ENCODE peak calls at places on chromosomes 3 and 15, in ten cellular contexts. P, E, D, Q, A, S, T, M, V and U are unnamed samples.

GRCh38 chr3:36904641-36905040 is 40.2 kb downstream of the TRANK1 start:
- DNase-seq in P (no peak), E (peak), D (peak), Q (peak), A (no peak), S (no peak), T (no peak), M (peak), V (no peak), U (no peak)

GRCh38 chr3:133393204-133393603 is 6.7 kb upstream of the BFSP2 start:
- DNase-seq in P (no peak), E (peak), D (no peak), Q (no peak), A (no peak), S (no peak), T (no peak), M (no peak), V (no peak), U (no peak)

GRCh38 chr3:100968908-100969556 is 24.2 kb downstream of the ABI3BP start:
- DNase-seq in P (no peak), E (peak), D (peak), Q (no peak), A (no peak), S (no peak), T (no peak), M (no peak), V (no peak), U (no peak)

GRCh38 chr3:29764603-29765254 is 483.9 kb downstream of the RBMS3 start:
- DNase-seq in P (peak), E (peak), D (peak), Q (peak), A (peak), S (no peak), T (no peak), M (no peak), V (no peak), U (no peak)

GRCh38 chr15:69513986-69514385 is 61.4 kb downstream of the RPLP1 start:
- DNase-seq in P (no peak), E (no peak), D (no peak), Q (no peak), A (no peak), S (no peak), T (no peak), M (peak), V (no peak), U (no peak)

GRCh38 chr3:120424506-120424905 is 26.3 kb downstream of the FSTL1 start:
- DNase-seq in P (no peak), E (no peak), D (no peak), Q (no peak), A (no peak), S (no peak), T (no peak), M (no peak), V (no peak), U (no peak)

GRCh38 chr3:21435871-21436270 is 315.1 kb downstream of the ZNF385D start:
- DNase-seq in P (no peak), E (peak), D (peak), Q (peak), A (peak), S (no peak), T (no peak), M (no peak), V (no peak), U (no peak)

GRCh38 chr3:131714585-131715220 is 211.9 kb upstream of the MRPL3 start:
- DNase-seq in P (no peak), E (no peak), D (no peak), Q (no peak), A (no peak), S (no peak), T (no peak), M (no peak), V (peak), U (peak)

GRCh38 chr3:98985406-98985805 is 83.9 kb upstream of the DCBLD2 start:
- DNase-seq in P (no peak), E (peak), D (peak), Q (peak), A (no peak), S (no peak), T (no peak), M (no peak), V (no peak), U (no peak)

GRCh38 chr3:111299070-111299672 is 227.6 kb downstream of the NECTIN3 start:
- DNase-seq in P (no peak), E (peak), D (no peak), Q (no peak), A (no peak), S (no peak), T (no peak), M (no peak), V (no peak), U (no peak)

GRCh38 chr3:58082047-58082446 is 73.8 kb downstream of the FLNB start:
- DNase-seq in P (no peak), E (no peak), D (peak), Q (no peak), A (peak), S (no peak), T (peak), M (peak), V (no peak), U (no peak)

GRCh38 chr3:24943961-24944360 is 449.3 kb upstream of the THRB start:
- DNase-seq in P (no peak), E (no peak), D (no peak), Q (no peak), A (no peak), S (no peak), T (no peak), M (no peak), V (no peak), U (no peak)

GRCh38 chr3:50179710-50180109 is 11.7 kb upstream of the GNAT1 start:
- DNase-seq in P (no peak), E (no peak), D (no peak), Q (no peak), A (no peak), S (no peak), T (no peak), M (no peak), V (no peak), U (no peak)

GRCh38 chr3:60461199-60461598 is 790.1 kb downstream of the FHIT start:
- DNase-seq in P (no peak), E (no peak), D (no peak), Q (no peak), A (no peak), S (no peak), T (no peak), M (no peak), V (no peak), U (no peak)

GRCh38 chr15:84722628-84723027 is 6.7 kb upstream of the SEC11A start:
- DNase-seq in P (no peak), E (peak), D (no peak), Q (no peak), A (no peak), S (no peak), T (no peak), M (peak), V (no peak), U (no peak)

GRCh38 chr3:3737511-3737910 is 61.7 kb upstream of the LRRN1 start:
- DNase-seq in P (no peak), E (no peak), D (no peak), Q (no peak), A (no peak), S (no peak), T (no peak), M (no peak), V (no peak), U (no peak)

GRCh38 chr3:162262145-162262544 is 765.5 kb downstream of the OTOL1 start:
- DNase-seq in P (no peak), E (no peak), D (no peak), Q (peak), A (no peak), S (no peak), T (no peak), M (no peak), V (no peak), U (no peak)

GRCh38 chr3:124650798-124651197 is 79.5 kb upstream of the UMPS start:
- DNase-seq in P (no peak), E (no peak), D (no peak), Q (no peak), A (no peak), S (no peak), T (no peak), M (no peak), V (peak), U (peak)

GRCh38 chr3:149572796-149573414 is 84.9 kb downstream of the WWTR1 start:
- DNase-seq in P (no peak), E (peak), D (peak), Q (peak), A (no peak), S (no peak), T (no peak), M (no peak), V (no peak), U (no peak)

GRCh38 chr3:182364323-182364722 is 429.0 kb upstream of the ATP11B start:
- DNase-seq in P (no peak), E (peak), D (no peak), Q (peak), A (no peak), S (no peak), T (no peak), M (no peak), V (no peak), U (no peak)
- TF ChIP-seq CTCF in P (no peak), E (peak), D (no peak), Q (peak), A (no peak), S (no peak), T (no peak), M (no peak), V (no peak), U (no peak)

GRCh38 chr3:18724456-18724855 is 299.3 kb upstream of the SATB1 start:
- DNase-seq in P (no peak), E (no peak), D (no peak), Q (no peak), A (no peak), S (no peak), T (no peak), M (no peak), V (no peak), U (no peak)

GRCh38 chr3:18717588-18717987 is 292.4 kb upstream of the SATB1 start:
- DNase-seq in P (no peak), E (no peak), D (no peak), Q (no peak), A (no peak), S (no peak), T (no peak), M (no peak), V (no peak), U (peak)

GRCh38 chr3:18723426-18723825 is 298.3 kb upstream of the SATB1 start:
- DNase-seq in P (no peak), E (no peak), D (no peak), Q (no peak), A (no peak), S (no peak), T (no peak), M (no peak), V (no peak), U (no peak)

GRCh38 chr3:18716821-18717220 is 291.7 kb upstream of the SATB1 start:
- DNase-seq in P (no peak), E (peak), D (peak), Q (peak), A (no peak), S (no peak), T (no peak), M (no peak), V (no peak), U (no peak)

GRCh38 chr3:18720543-18720942 is 295.4 kb upstream of the SATB1 start:
- DNase-seq in P (no peak), E (no peak), D (no peak), Q (no peak), A (no peak), S (no peak), T (no peak), M (no peak), V (no peak), U (no peak)
- TF ChIP-seq CTCF in P (no peak), E (no peak), D (no peak), Q (no peak), A (no peak), S (no peak), T (no peak), M (no peak), V (no peak), U (no peak)

GRCh38 chr3:151166161-151166560 is 36.9 kb downstream of the GPR171 start:
- DNase-seq in P (no peak), E (peak), D (peak), Q (peak), A (no peak), S (no peak), T (no peak), M (no peak), V (no peak), U (no peak)
- TF ChIP-seq CTCF in P (no peak), E (no peak), D (peak), Q (peak), A (no peak), S (no peak), T (no peak), M (peak), V (peak), U (peak)

GRCh38 chr15:39767921-39768320 is 14.7 kb downstream of the FSIP1 start:
- DNase-seq in P (no peak), E (no peak), D (no peak), Q (no peak), A (no peak), S (no peak), T (no peak), M (no peak), V (no peak), U (no peak)
- TF ChIP-seq CTCF in P (no peak), E (no peak), D (no peak), Q (no peak), A (no peak), S (no peak), T (no peak), M (no peak), V (no peak), U (no peak)

DNA sequence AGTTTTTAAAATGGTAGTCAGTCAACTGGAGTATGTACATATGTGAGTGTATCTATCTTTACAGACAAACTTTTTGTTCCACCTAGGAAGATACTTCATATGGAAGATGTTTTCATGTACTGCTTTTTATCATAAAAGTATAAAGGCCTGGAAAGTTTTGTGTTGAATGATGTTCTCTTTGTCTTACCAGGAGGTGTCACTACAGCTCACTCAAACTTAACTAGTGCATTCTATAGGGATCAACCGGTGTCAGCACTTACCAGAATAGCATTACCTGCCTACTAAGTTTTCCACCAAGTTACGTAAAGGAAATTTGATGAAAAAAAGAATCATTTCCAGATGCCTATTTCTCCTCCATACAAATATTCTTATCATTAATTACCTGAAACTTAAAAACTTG is 522.6 kb upstream of the SEMA6D start:
- DNase-seq in P (no peak), E (peak), D (peak), Q (peak), A (no peak), S (no peak), T (no peak), M (no peak), V (no peak), U (no peak)
- TF ChIP-seq CTCF in P (peak), E (peak), D (peak), Q (peak), A (no peak), S (no peak), T (no peak), M (peak), V (no peak), U (peak)

GRCh38 chr15:58440181-58440910 is 8.6 kb downstream of the LIPC start:
- DNase-seq in P (peak), E (peak), D (peak), Q (peak), A (peak), S (no peak), T (no peak), M (no peak), V (no peak), U (no peak)

GRCh38 chr15:58437531-58438105 is 5.8 kb downstream of the LIPC start:
- DNase-seq in P (no peak), E (no peak), D (no peak), Q (no peak), A (no peak), S (no peak), T (no peak), M (no peak), V (no peak), U (no peak)

GRCh38 chr15:58438111-58438510 is 6.3 kb downstream of the LIPC start:
- DNase-seq in P (no peak), E (no peak), D (no peak), Q (no peak), A (no peak), S (no peak), T (no peak), M (no peak), V (no peak), U (no peak)

GRCh38 chr15:58440922-58441321 is 9.1 kb downstream of the LIPC start:
- DNase-seq in P (peak), E (peak), D (no peak), Q (peak), A (no peak), S (no peak), T (no peak), M (no peak), V (no peak), U (no peak)

GRCh38 chr15:58438956-58439355 is 7.2 kb downstream of the LIPC start:
- DNase-seq in P (peak), E (peak), D (peak), Q (peak), A (peak), S (peak), T (peak), M (peak), V (no peak), U (peak)
- TF ChIP-seq CTCF in P (peak), E (peak), D (peak), Q (peak), A (peak), S (no peak), T (peak), M (peak), V (peak), U (peak)